ENCODE peak calls at places on chromosomes 4 and X, in seven cellular contexts. V, A, K, D, H, M and E are unnamed samples. For H3K27me3, the result is how much of the 10 kb centered on the place peaks cover.

GRCh38 chr4:31295081-31295480 is 574.9 kb downstream of the PCDH7 start:
- DNase-seq in V (no peak), A (no peak), K (no peak), D (no peak), H (no peak), M (no peak), E (no peak)

GRCh38 chr4:29278580-29278979 is 1441.6 kb upstream of the PCDH7 start:
- DNase-seq in V (no peak), A (no peak), K (no peak), D (no peak), H (no peak), M (peak), E (no peak)

GRCh38 chrX:129193357-129193756 is 329.9 kb downstream of the SMARCA1 start:
- DNase-seq in V (no peak), A (no peak), K (no peak), D (no peak), H (peak), M (no peak), E (no peak)

GRCh38 chr4:102760645-102761477 is at the start of gene MANBA:
- DNase-seq in V (peak), A (peak), K (peak), D (peak), H (peak), M (peak), E (no peak)

GRCh38 chr4:41122309-41122708 is 92.0 kb downstream of the APBB2 start:
- DNase-seq in V (no peak), A (no peak), K (no peak), D (no peak), H (no peak), M (no peak), E (no peak)

GRCh38 chr4:167544391-167544790 is 310.1 kb upstream of the SPOCK3 start:
- DNase-seq in V (no peak), A (no peak), K (no peak), D (no peak), H (no peak), M (no peak), E (no peak)

GRCh38 chr4:149997881-149998421 is 80.3 kb upstream of the DCLK2 start:
- DNase-seq in V (no peak), A (peak), K (no peak), D (no peak), H (peak), M (peak), E (no peak)

GRCh38 chr4:42917316-42917715 is 24.8 kb downstream of the GRXCR1 start:
- DNase-seq in V (no peak), A (no peak), K (no peak), D (no peak), H (no peak), M (no peak), E (no peak)

GRCh38 chr4:80309301-80310004 is 26.1 kb upstream of the CFAP299 start:
- DNase-seq in V (no peak), A (no peak), K (no peak), D (no peak), H (no peak), M (peak), E (no peak)

GRCh38 chrX:9320940-9321339 is 143.9 kb upstream of the TBL1X start:
- DNase-seq in V (no peak), A (no peak), K (no peak), D (no peak), H (no peak), M (peak), E (no peak)

GRCh38 chr4:41257257-41257900 is 651 bp downstream of the UCHL1 start:
- DNase-seq in V (no peak), A (peak), K (peak), D (peak), H (peak), M (peak), E (no peak)

GRCh38 chrX:18668059-18668458 is 3.8 kb downstream of the RS1 start:
- DNase-seq in V (no peak), A (no peak), K (no peak), D (no peak), H (no peak), M (no peak), E (no peak)

GRCh38 chr4:138510053-138510452 is 267.9 kb upstream of the SLC7A11 start:
- DNase-seq in V (no peak), A (no peak), K (no peak), D (no peak), H (no peak), M (peak), E (no peak)

GRCh38 chrX:21838937-21839333 is 482 bp upstream of the MBTPS2 start:
- DNase-seq in V (no peak), A (no peak), K (no peak), D (no peak), H (no peak), M (peak), E (no peak)

GRCh38 chrX:144730486-144730885 is 516.8 kb upstream of the SPANXN1 start:
- DNase-seq in V (no peak), A (no peak), K (no peak), D (no peak), H (no peak), M (no peak), E (no peak)

GRCh38 chr4:185726931-185727330 is 85.1 kb downstream of the SORBS2 start:
- DNase-seq in V (no peak), A (no peak), K (peak), D (no peak), H (peak), M (no peak), E (no peak)

GRCh38 chr4:108272566-108272965 is 103.8 kb upstream of the LEF1 start:
- DNase-seq in V (no peak), A (no peak), K (no peak), D (no peak), H (no peak), M (peak), E (no peak)

GRCh38 chrX:69077895-69078455 is 87.3 kb downstream of the PJA1 start:
- DNase-seq in V (no peak), A (no peak), K (peak), D (no peak), H (no peak), M (peak), E (no peak)

GRCh38 chrX:96909291-96909690 is 25.6 kb downstream of the RPA4 start:
- DNase-seq in V (no peak), A (no peak), K (no peak), D (no peak), H (no peak), M (peak), E (no peak)

GRCh38 chr4:71495454-71495853 is 156.6 kb downstream of the SLC4A4 start:
- DNase-seq in V (no peak), A (no peak), K (no peak), D (no peak), H (no peak), M (no peak), E (no peak)

GRCh38 chr4:40452490-40452813 is 117.3 kb downstream of the CHRNA9 start:
- DNase-seq in V (no peak), A (no peak), K (no peak), D (no peak), H (no peak), M (no peak), E (no peak)

GRCh38 chrX:63513825-63514574 is 162.9 kb upstream of the SPIN4 start:
- DNase-seq in V (no peak), A (no peak), K (no peak), D (no peak), H (no peak), M (peak), E (no peak)

GRCh38 chr4:168639914-168640313 is 143.1 kb downstream of the PALLD start:
- DNase-seq in V (no peak), A (no peak), K (no peak), D (no peak), H (no peak), M (no peak), E (no peak)

GRCh38 chr4:127993150-127993549 is 27.9 kb downstream of the ABHD18 start:
- DNase-seq in V (no peak), A (no peak), K (no peak), D (no peak), H (no peak), M (no peak), E (no peak)

GRCh38 chr4:37728064-37728463 is 41.9 kb upstream of the RELL1 start:
- DNase-seq in V (no peak), A (no peak), K (no peak), D (no peak), H (no peak), M (no peak), E (no peak)

GRCh38 chr4:141636771-141637460 is 533 bp downstream of the IL15 start:
- DNase-seq in V (peak), A (peak), K (peak), D (peak), H (peak), M (peak), E (no peak)

GRCh38 chr4:78809295-78809694 is 33.1 kb downstream of the BMP2K start:
- DNase-seq in V (no peak), A (no peak), K (no peak), D (no peak), H (no peak), M (no peak), E (no peak)

GRCh38 chr4:163776961-163777360 is 282.5 kb downstream of the TMA16 start:
- DNase-seq in V (no peak), A (no peak), K (no peak), D (no peak), H (no peak), M (no peak), E (no peak)

GRCh38 chrX:154019633-154020499 is at the start of gene IRAK1:
- DNase-seq in V (no peak), A (peak), K (no peak), D (peak), H (peak), M (peak), E (no peak)

GRCh38 chr4:73864365-73864764 is 4.8 kb upstream of the CXCL1 start:
- DNase-seq in V (no peak), A (peak), K (no peak), D (no peak), H (no peak), M (no peak), E (no peak)

GRCh38 chr4:145808021-145808650 is 128.2 kb downstream of the C4orf51 start:
- DNase-seq in V (peak), A (no peak), K (no peak), D (no peak), H (no peak), M (peak), E (no peak)

GRCh38 chrX:133857648-133858269 is 127.6 kb downstream of the GPC3 start:
- DNase-seq in V (no peak), A (no peak), K (no peak), D (no peak), H (no peak), M (no peak), E (no peak)
- H3K27me3 ChIP-seq in V (under half), A (under half), K (under half), D (under half), H (under half), M (under half), E (under half)

DNA sequence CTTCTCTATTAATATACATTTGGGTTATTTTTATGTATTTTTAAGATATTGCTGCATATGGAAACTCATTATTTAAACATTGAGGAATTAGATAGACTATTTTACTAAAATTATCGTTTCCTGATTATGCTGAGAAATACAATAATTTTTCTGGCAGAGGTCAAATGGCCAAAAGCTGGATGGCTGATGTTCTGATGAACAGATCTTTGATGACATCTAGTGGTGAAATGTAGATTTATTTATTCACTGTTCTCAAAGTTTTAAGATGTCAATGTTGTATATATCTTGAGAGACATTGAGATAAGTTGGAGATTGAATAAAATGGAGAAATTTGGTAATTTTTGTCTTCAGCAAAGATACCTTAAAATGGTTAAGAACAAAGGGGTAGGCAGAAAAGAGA is 96.2 kb downstream of the UGT8 start:
- DNase-seq in V (no peak), A (no peak), K (no peak), D (no peak), H (no peak), M (peak), E (no peak)
- H3K27ac ChIP-seq in V (no peak), A (no peak), K (no peak), D (no peak), H (no peak), M (no peak), E (no peak)

GRCh38 chrX:100636321-100636991 is at the start of gene TSPAN6:
- DNase-seq in V (peak), A (peak), K (peak), D (peak), H (peak), M (peak), E (peak)
- TF ChIP-seq POLR2A in V (no peak), A (peak), K (no peak), D (no peak), H (peak), M (peak), E (no peak)

DNA sequence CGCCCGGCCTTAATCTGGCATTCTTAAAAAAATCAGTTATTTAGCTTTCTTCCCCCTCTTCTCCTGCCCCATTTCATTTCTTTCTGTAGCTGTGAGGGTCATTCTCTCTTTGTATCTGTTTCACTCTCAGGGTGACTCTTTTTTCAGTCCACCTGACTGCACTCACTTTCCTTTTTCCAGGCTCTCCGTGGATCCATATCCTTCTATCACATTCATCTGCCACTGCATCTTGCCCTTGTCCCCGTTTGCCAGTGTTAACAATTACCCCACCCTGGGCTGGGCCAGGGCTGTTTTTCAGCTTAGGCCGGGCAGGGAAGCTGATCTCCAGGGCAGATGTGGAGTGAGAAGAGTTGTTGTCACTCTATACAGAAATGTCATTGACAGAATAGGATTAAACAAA is 7.7 kb downstream of the FHL1 start:
- DNase-seq in V (no peak), A (no peak), K (no peak), D (no peak), H (no peak), M (no peak), E (no peak)
- H3K27me3 ChIP-seq in V (under half), A (under half), K (under half), D (under half), H (under half), M (under half), E (under half)